ENCODE peak calls at places on chromosome 1, in six cellular contexts. One of them, this sample, is unnamed.

GRCh38 chr1:206579747-206580437 is 32.4 kb downstream of the EIF2D start:
- DNase-seq in HFF-Myc: no peak
- DNase-seq in upper lobe of right lung: peak; percentile 91
- DNase-seq in fibroblast of mammary gland: peak; percentile 79
- DNase-seq in left lung: peak; percentile 96
- DNase-seq in SK-N-SH: no peak
- DNase-seq in this sample: no peak

GRCh38 chr1:117059334-117059677 is 820 bp upstream of the TTF2 start:
- DNase-seq in HFF-Myc: no peak
- DNase-seq in upper lobe of right lung: peak; percentile 75
- DNase-seq in fibroblast of mammary gland: no peak
- DNase-seq in left lung: peak; percentile 87
- DNase-seq in SK-N-SH: no peak
- DNase-seq in this sample: peak; percentile 25

GRCh38 chr1:12438349-12438924 is 179.6 kb downstream of the DHRS3 start:
- DNase-seq in HFF-Myc: no peak
- DNase-seq in upper lobe of right lung: no peak
- DNase-seq in fibroblast of mammary gland: no peak
- DNase-seq in left lung: no peak
- DNase-seq in SK-N-SH: no peak
- DNase-seq in this sample: no peak

GRCh38 chr1:19645544-19646252 is 1.6 kb downstream of the NBL1 start:
- DNase-seq in HFF-Myc: no peak
- DNase-seq in upper lobe of right lung: peak; percentile 62
- DNase-seq in fibroblast of mammary gland: peak; percentile 38
- DNase-seq in left lung: no peak
- DNase-seq in SK-N-SH: peak; percentile 83
- DNase-seq in this sample: no peak

GRCh38 chr1:18751425-18751824 is 108.0 kb downstream of the TAS1R2 start:
- DNase-seq in HFF-Myc: no peak
- DNase-seq in upper lobe of right lung: peak; percentile 32
- DNase-seq in fibroblast of mammary gland: no peak
- DNase-seq in left lung: no peak
- DNase-seq in SK-N-SH: no peak
- DNase-seq in this sample: no peak

GRCh38 chr1:244792188-244792850 is 43.1 kb upstream of the COX20 start:
- DNase-seq in HFF-Myc: no peak
- DNase-seq in upper lobe of right lung: no peak
- DNase-seq in fibroblast of mammary gland: peak; percentile 71
- DNase-seq in left lung: no peak
- DNase-seq in SK-N-SH: no peak
- DNase-seq in this sample: no peak

GRCh38 chr1:99645699-99646531 is at the start of gene PALMD:
- DNase-seq in HFF-Myc: no peak
- DNase-seq in upper lobe of right lung: peak; percentile 67
- DNase-seq in fibroblast of mammary gland: peak; percentile 23
- DNase-seq in left lung: peak; percentile 56
- DNase-seq in SK-N-SH: peak; percentile 44
- DNase-seq in this sample: no peak

GRCh38 chr1:27307851-27308598 is 13.9 kb upstream of the TMEM222 start:
- DNase-seq in HFF-Myc: no peak
- DNase-seq in upper lobe of right lung: peak; percentile 34
- DNase-seq in fibroblast of mammary gland: no peak
- DNase-seq in left lung: no peak
- DNase-seq in SK-N-SH: no peak
- DNase-seq in this sample: no peak

GRCh38 chr1:41521766-41522165 is 37.3 kb upstream of the EDN2 start:
- DNase-seq in HFF-Myc: no peak
- DNase-seq in upper lobe of right lung: no peak
- DNase-seq in fibroblast of mammary gland: no peak
- DNase-seq in left lung: peak; percentile 65
- DNase-seq in SK-N-SH: no peak
- DNase-seq in this sample: no peak

GRCh38 chr1:80922906-80923305 is 877.8 kb upstream of the ADGRL2 start:
- DNase-seq in HFF-Myc: no peak
- DNase-seq in upper lobe of right lung: no peak
- DNase-seq in fibroblast of mammary gland: no peak
- DNase-seq in left lung: no peak
- DNase-seq in SK-N-SH: no peak
- DNase-seq in this sample: no peak

GRCh38 chr1:221543529-221544120 is 198.3 kb downstream of the DUSP10 start:
- DNase-seq in HFF-Myc: peak; percentile 6
- DNase-seq in upper lobe of right lung: no peak
- DNase-seq in fibroblast of mammary gland: peak; percentile 66
- DNase-seq in left lung: no peak
- DNase-seq in SK-N-SH: peak; percentile 21
- DNase-seq in this sample: no peak

GRCh38 chr1:172498858-172499257 is 34.1 kb upstream of the SUCO start:
- DNase-seq in HFF-Myc: no peak
- DNase-seq in upper lobe of right lung: no peak
- DNase-seq in fibroblast of mammary gland: no peak
- DNase-seq in left lung: no peak
- DNase-seq in SK-N-SH: no peak
- DNase-seq in this sample: no peak

GRCh38 chr1:219990782-219991510 is 55.4 kb downstream of the EPRS1 start:
- DNase-seq in HFF-Myc: peak; percentile 6
- DNase-seq in upper lobe of right lung: no peak
- DNase-seq in fibroblast of mammary gland: peak; percentile 58
- DNase-seq in left lung: no peak
- DNase-seq in SK-N-SH: peak; percentile 27
- DNase-seq in this sample: no peak

GRCh38 chr1:26856181-26856580 is 6.8 kb upstream of the SFN start:
- DNase-seq in HFF-Myc: no peak
- DNase-seq in upper lobe of right lung: no peak
- DNase-seq in fibroblast of mammary gland: no peak
- DNase-seq in left lung: no peak
- DNase-seq in SK-N-SH: no peak
- DNase-seq in this sample: no peak

GRCh38 chr1:186925881-186926676 is 97.3 kb downstream of the PLA2G4A start:
- DNase-seq in HFF-Myc: peak; percentile 44
- DNase-seq in upper lobe of right lung: no peak
- DNase-seq in fibroblast of mammary gland: peak; percentile 23
- DNase-seq in left lung: no peak
- DNase-seq in SK-N-SH: no peak
- DNase-seq in this sample: no peak

DNA sequence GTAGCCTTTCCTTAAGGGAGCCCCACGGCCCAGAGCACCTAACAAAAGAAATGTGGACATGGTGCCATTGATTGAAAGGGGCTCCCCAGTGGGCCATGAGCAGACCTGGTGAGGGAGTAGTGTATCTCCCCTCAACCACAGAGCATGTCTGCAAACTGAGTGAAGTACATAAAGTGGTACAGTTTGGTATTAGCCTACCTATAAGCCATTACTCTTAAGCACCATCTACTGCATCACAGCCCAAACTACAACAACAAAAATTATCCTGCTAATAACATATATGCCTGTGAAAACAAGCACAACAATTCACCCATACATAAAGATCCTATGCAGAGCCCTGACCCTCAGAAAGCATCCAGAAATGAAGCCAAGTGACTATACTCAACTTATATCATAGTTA is 407.8 kb downstream of the PTPRC start:
- DNase-seq in HFF-Myc: no peak
- DNase-seq in upper lobe of right lung: no peak
- DNase-seq in fibroblast of mammary gland: peak; percentile 3
- DNase-seq in left lung: no peak
- DNase-seq in SK-N-SH: no peak
- DNase-seq in this sample: no peak
- TF ChIP-seq CTCF in HFF-Myc: no peak
- TF ChIP-seq CTCF in upper lobe of right lung: no peak
- TF ChIP-seq CTCF in fibroblast of mammary gland: no peak
- TF ChIP-seq CTCF in left lung: no peak
- TF ChIP-seq CTCF in SK-N-SH: no peak
- TF ChIP-seq CTCF in this sample: no peak

GRCh38 chr1:165147799-165148198 is 208.7 kb downstream of the LMX1A start:
- DNase-seq in HFF-Myc: no peak
- DNase-seq in upper lobe of right lung: no peak
- DNase-seq in fibroblast of mammary gland: no peak
- DNase-seq in left lung: no peak
- DNase-seq in SK-N-SH: no peak
- DNase-seq in this sample: no peak

GRCh38 chr1:165153182-165153581 is 203.3 kb downstream of the LMX1A start:
- DNase-seq in HFF-Myc: no peak
- DNase-seq in upper lobe of right lung: no peak
- DNase-seq in fibroblast of mammary gland: no peak
- DNase-seq in left lung: no peak
- DNase-seq in SK-N-SH: no peak
- DNase-seq in this sample: no peak

GRCh38 chr1:165152109-165152508 is 204.4 kb downstream of the LMX1A start:
- DNase-seq in HFF-Myc: no peak
- DNase-seq in upper lobe of right lung: no peak
- DNase-seq in fibroblast of mammary gland: no peak
- DNase-seq in left lung: no peak
- DNase-seq in SK-N-SH: no peak
- DNase-seq in this sample: no peak

DNA sequence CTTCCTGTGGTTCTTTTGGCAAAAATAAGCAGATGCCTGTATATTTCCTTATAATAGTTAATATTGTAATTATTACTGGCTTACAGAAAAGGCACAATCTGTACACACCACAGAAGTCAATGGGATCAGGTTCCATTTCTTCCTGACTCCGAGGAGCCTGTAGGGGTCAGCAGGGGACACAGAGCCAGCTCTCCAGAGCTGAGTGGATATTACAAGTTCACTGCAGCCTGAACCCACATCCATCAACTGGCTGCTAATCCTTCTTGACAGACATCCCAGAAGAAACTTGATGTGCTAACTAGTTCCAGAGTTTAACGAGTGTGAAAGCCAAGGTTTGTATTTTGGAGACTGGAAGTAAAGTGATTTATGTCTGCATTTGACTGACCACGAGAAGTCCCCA is 203.8 kb downstream of the LMX1A start:
- DNase-seq in HFF-Myc: no peak
- DNase-seq in upper lobe of right lung: no peak
- DNase-seq in fibroblast of mammary gland: peak; percentile 2
- DNase-seq in left lung: no peak
- DNase-seq in SK-N-SH: peak; percentile 5
- DNase-seq in this sample: peak; percentile 11
- TF ChIP-seq CTCF in HFF-Myc: peak; percentile 5
- TF ChIP-seq CTCF in upper lobe of right lung: no peak
- TF ChIP-seq CTCF in fibroblast of mammary gland: no peak
- TF ChIP-seq CTCF in left lung: no peak
- TF ChIP-seq CTCF in SK-N-SH: no peak
- TF ChIP-seq CTCF in this sample: peak; percentile 66

GRCh38 chr1:157773723-157774350 is 3.1 kb downstream of the FCRL2 start:
- DNase-seq in HFF-Myc: no peak
- DNase-seq in upper lobe of right lung: no peak
- DNase-seq in fibroblast of mammary gland: no peak
- DNase-seq in left lung: no peak
- DNase-seq in SK-N-SH: no peak
- DNase-seq in this sample: no peak
- TF ChIP-seq CTCF in HFF-Myc: peak; percentile 10
- TF ChIP-seq CTCF in upper lobe of right lung: no peak
- TF ChIP-seq CTCF in fibroblast of mammary gland: no peak
- TF ChIP-seq CTCF in left lung: no peak
- TF ChIP-seq CTCF in SK-N-SH: peak; percentile 9
- TF ChIP-seq CTCF in this sample: peak; percentile 45

GRCh38 chr1:9294910-9295636 is 2.4 kb downstream of the SPSB1 start:
- DNase-seq in HFF-Myc: no peak
- DNase-seq in upper lobe of right lung: no peak
- DNase-seq in fibroblast of mammary gland: peak; percentile 79
- DNase-seq in left lung: no peak
- DNase-seq in SK-N-SH: no peak
- DNase-seq in this sample: no peak
- TF ChIP-seq CTCF in HFF-Myc: peak; percentile 32
- TF ChIP-seq CTCF in upper lobe of right lung: no peak
- TF ChIP-seq CTCF in fibroblast of mammary gland: peak; percentile 21
- TF ChIP-seq CTCF in left lung: no peak
- TF ChIP-seq CTCF in SK-N-SH: no peak
- TF ChIP-seq CTCF in this sample: no peak

GRCh38 chr1:226650236-226650841 is 88.7 kb downstream of the ITPKB start:
- DNase-seq in HFF-Myc: no peak
- DNase-seq in upper lobe of right lung: no peak
- DNase-seq in fibroblast of mammary gland: no peak
- DNase-seq in left lung: no peak
- DNase-seq in SK-N-SH: no peak
- DNase-seq in this sample: no peak

GRCh38 chr1:226651041-226651731 is 87.9 kb downstream of the ITPKB start:
- DNase-seq in HFF-Myc: no peak
- DNase-seq in upper lobe of right lung: no peak
- DNase-seq in fibroblast of mammary gland: no peak
- DNase-seq in left lung: no peak
- DNase-seq in SK-N-SH: no peak
- DNase-seq in this sample: no peak

GRCh38 chr1:226649244-226649643 is 89.8 kb downstream of the ITPKB start:
- DNase-seq in HFF-Myc: no peak
- DNase-seq in upper lobe of right lung: no peak
- DNase-seq in fibroblast of mammary gland: no peak
- DNase-seq in left lung: peak; percentile 19
- DNase-seq in SK-N-SH: no peak
- DNase-seq in this sample: no peak

GRCh38 chr1:226648421-226648820 is 90.7 kb downstream of the ITPKB start:
- DNase-seq in HFF-Myc: no peak
- DNase-seq in upper lobe of right lung: no peak
- DNase-seq in fibroblast of mammary gland: no peak
- DNase-seq in left lung: no peak
- DNase-seq in SK-N-SH: no peak
- DNase-seq in this sample: no peak

GRCh38 chr1:226649780-226650179 is 89.3 kb downstream of the ITPKB start:
- DNase-seq in HFF-Myc: no peak
- DNase-seq in upper lobe of right lung: no peak
- DNase-seq in fibroblast of mammary gland: peak; percentile 50
- DNase-seq in left lung: no peak
- DNase-seq in SK-N-SH: no peak
- DNase-seq in this sample: no peak
- TF ChIP-seq CTCF in HFF-Myc: peak; percentile 30
- TF ChIP-seq CTCF in upper lobe of right lung: peak; percentile 9
- TF ChIP-seq CTCF in fibroblast of mammary gland: peak; percentile 33
- TF ChIP-seq CTCF in left lung: no peak
- TF ChIP-seq CTCF in SK-N-SH: no peak
- TF ChIP-seq CTCF in this sample: no peak